ENCODE peak calls at places on chromosomes 4 and X, in four cellular contexts. Q, I, B and E are unnamed samples.

GRCh38 chrX:102899940-102900916 is 36.8 kb upstream of the RAB40AL start:
- DNase-seq in Q (peak; percentile 29), I (peak; percentile 66), B (peak; percentile 28), E (peak; percentile 23)

GRCh38 chr4:180688480-180688879 is 1554.7 kb upstream of the TENM3 start:
- DNase-seq in Q (no peak), I (no peak), B (no peak), E (no peak)

GRCh38 chr4:165754664-165755063 is 118.4 kb upstream of the TLL1 start:
- DNase-seq in Q (no peak), I (no peak), B (no peak), E (no peak)

GRCh38 chr4:2722033-2722432 is 34.1 kb downstream of the TNIP2 start:
- DNase-seq in Q (no peak), I (no peak), B (no peak), E (no peak)

GRCh38 chrX:151701071-151701470 is 5.8 kb downstream of the PRRG3 start:
- DNase-seq in Q (no peak), I (no peak), B (no peak), E (no peak)

GRCh38 chr4:42612898-42613297 is 44.0 kb downstream of the ATP8A1 start:
- DNase-seq in Q (no peak), I (no peak), B (no peak), E (no peak)

GRCh38 chrX:28178206-28178605 is 197.0 kb upstream of the DCAF8L1 start:
- DNase-seq in Q (no peak), I (no peak), B (no peak), E (no peak)

GRCh38 chrX:107673933-107674479 is 45.7 kb downstream of the PRPS1 start:
- DNase-seq in Q (peak; percentile 91), I (no peak), B (no peak), E (peak; percentile 34)

GRCh38 chr4:100075056-100075455 is 115.2 kb downstream of the DDIT4L start:
- DNase-seq in Q (no peak), I (peak; percentile 45), B (no peak), E (no peak)

GRCh38 chr4:95478679-95479078 is 70.1 kb downstream of the UNC5C start:
- DNase-seq in Q (no peak), I (no peak), B (no peak), E (no peak)

GRCh38 chrX:40414335-40414734 is 166.4 kb upstream of the ATP6AP2 start:
- DNase-seq in Q (no peak), I (no peak), B (no peak), E (no peak)

GRCh38 chrX:47321386-47321785 is 49.0 kb upstream of the ZNF157 start:
- DNase-seq in Q (no peak), I (peak; percentile 1), B (no peak), E (no peak)

GRCh38 chrX:103170216-103170615 is 44.7 kb upstream of the BEX4 start:
- DNase-seq in Q (no peak), I (peak; percentile 66), B (no peak), E (no peak)

GRCh38 chr4:188408244-188409067 is 269.2 kb downstream of the TRIML1 start:
- DNase-seq in Q (no peak), I (peak; percentile 6), B (no peak), E (no peak)

GRCh38 chr4:88858752-88859151 is 161.1 kb upstream of the NAP1L5 start:
- DNase-seq in Q (no peak), I (no peak), B (no peak), E (no peak)

GRCh38 chrX:136694491-136695087 is 46.6 kb downstream of the CD40LG start:
- DNase-seq in Q (no peak), I (peak; percentile 34), B (peak; percentile 2), E (peak; percentile 18)

GRCh38 chr4:57193164-57193810 is 83.1 kb upstream of the IGFBP7 start:
- DNase-seq in Q (no peak), I (no peak), B (no peak), E (no peak)

GRCh38 chr4:184331155-184331995 is 113.7 kb upstream of the ENPP6 start:
- DNase-seq in Q (peak; percentile 76), I (no peak), B (no peak), E (no peak)

GRCh38 chr4:7068883-7069282 is 1.0 kb upstream of the GRPEL1 start:
- DNase-seq in Q (no peak), I (peak; percentile 28), B (no peak), E (no peak)

GRCh38 chr4:46432923-46433322 is 43.0 kb upstream of the GABRA2 start:
- DNase-seq in Q (no peak), I (no peak), B (peak; percentile 22), E (no peak)